ENCODE peak calls at places on chromosomes 6 and 20, in seven cellular contexts. L is NCI-H460, H is brain microvascular endothelial cell, W is cardiac muscle cell, Z is GM19239, G is T-helper 1 cell, Y is NT2/D1. K is an unnamed sample.

GRCh38 chr6:52985228-52985627 is 9.9 kb downstream of the GSTA4 start:
- DNase-seq in H (no peak), G (no peak), L (no peak), Y (no peak), Z (no peak), W (no peak), K (no peak)

GRCh38 chr6:104414723-104415122 is 445.0 kb downstream of the HACE1 start:
- DNase-seq in W (no peak), Y (no peak), H (no peak), L (no peak), Z (no peak), G (no peak), K (no peak)

GRCh38 chr20:43190332-43190953 is 737 bp upstream of the PTPRT start:
- DNase-seq in W (no peak), Y (no peak), L (no peak), G (no peak), Z (no peak), H (no peak), K (no peak)

GRCh38 chr6:75563032-75563431 is 38.6 kb upstream of the SENP6 start:
- DNase-seq in Z (peak; percentile 19), L (peak; percentile 37), G (no peak), Y (peak; percentile 27), W (peak; percentile 32), H (peak; percentile 16), K (peak; percentile 74)

GRCh38 chr6:36149436-36149835 is 19.1 kb downstream of the MAPK13 start:
- DNase-seq in G (no peak), L (no peak), Y (no peak), W (no peak), H (no peak), Z (no peak), K (no peak)

GRCh38 chr6:101114703-101115102 is 233.6 kb upstream of the ASCC3 start:
- DNase-seq in L (peak; percentile 15), H (peak; percentile 47), W (peak; percentile 53), Z (no peak), G (no peak), Y (no peak), K (peak; percentile 47)

GRCh38 chr6:111871725-111872520 is 1.3 kb downstream of the FYN start:
- DNase-seq in Y (no peak), L (no peak), G (no peak), Z (no peak), W (peak; percentile 45), H (peak; percentile 29), K (peak; percentile 13)

GRCh38 chr20:32516583-32516982 is 68.5 kb downstream of the NOL4L start:
- DNase-seq in L (no peak), Z (no peak), Y (no peak), G (no peak), H (no peak), W (no peak), K (no peak)

GRCh38 chr20:49214546-49214945 is 4.7 kb upstream of the DDX27 start:
- DNase-seq in G (no peak), H (no peak), Y (no peak), L (no peak), Z (no peak), W (no peak), K (no peak)

GRCh38 chr6:134680433-134680832 is 269.5 kb downstream of the ALDH8A1 start:
- DNase-seq in H (no peak), Y (no peak), G (no peak), L (no peak), W (no peak), Z (no peak), K (no peak)

GRCh38 chr6:66336171-66336570 is 629.1 kb upstream of the EYS start:
- DNase-seq in W (no peak), Y (no peak), Z (no peak), G (no peak), H (no peak), L (no peak), K (no peak)

GRCh38 chr6:113646701-113647100 is 210.4 kb upstream of the MARCKS start:
- DNase-seq in Z (no peak), W (no peak), L (no peak), G (no peak), H (no peak), Y (no peak), K (no peak)

K was measured in H4.